ENCODE peak calls at places on chromosomes 5 and 9, in eight cellular contexts. Z, M, N, Y, C, B, R and S are unnamed samples.

GRCh38 chr9:129933709-129934586 is 98.7 kb downstream of the USP20 start:
- DNase-seq in Z (no peak), M (no peak), N (no peak), Y (peak; percentile 37), C (no peak), B (no peak), R (no peak), S (no peak)

GRCh38 chr5:176844706-176845391 is 34.5 kb downstream of the UNC5A start:
- DNase-seq in Z (no peak), M (no peak), N (no peak), Y (no peak), C (peak; percentile 93), B (no peak), R (no peak), S (no peak)

GRCh38 chr9:121944741-121945191 is 148.3 kb downstream of the TTLL11 start:
- DNase-seq in Z (no peak), M (no peak), N (no peak), Y (peak; percentile 59), C (no peak), B (no peak), R (no peak), S (no peak)

GRCh38 chr5:27130587-27130986 is 92.2 kb upstream of the CDH9 start:
- DNase-seq in Z (no peak), M (no peak), N (no peak), Y (peak; percentile 70), C (no peak), B (no peak), R (no peak), S (no peak)

GRCh38 chr5:83471405-83472212 is at the start of gene VCAN:
- DNase-seq in Z (peak; percentile 65), M (no peak), N (peak; percentile 82), Y (peak; percentile 97), C (peak; percentile 51), B (no peak), R (no peak), S (peak; percentile 41)

GRCh38 chr9:127130661-127131538 is 8.5 kb upstream of the ANGPTL2 start:
- DNase-seq in Z (peak; percentile 56), M (no peak), N (no peak), Y (peak; percentile 97), C (peak; percentile 57), B (peak; percentile 40), R (no peak), S (no peak)

GRCh38 chr5:51395666-51396356 is 12.6 kb downstream of the ISL1 start:
- DNase-seq in Z (no peak), M (no peak), N (no peak), Y (no peak), C (no peak), B (no peak), R (no peak), S (no peak)

GRCh38 chr5:15420201-15420600 is 79.8 kb upstream of the FBXL7 start:
- DNase-seq in Z (peak; percentile 64), M (no peak), N (no peak), Y (no peak), C (no peak), B (no peak), R (no peak), S (no peak)

GRCh38 chr5:146052780-146053179 is 52.6 kb downstream of the PLAC8L1 start:
- DNase-seq in Z (no peak), M (no peak), N (no peak), Y (no peak), C (no peak), B (peak; percentile 19), R (no peak), S (peak; percentile 36)

GRCh38 chr5:177447611-177448243 is 1.1 kb downstream of the PRR7 start:
- DNase-seq in Z (no peak), M (no peak), N (peak; percentile 87), Y (peak; percentile 73), C (peak; percentile 71), B (peak; percentile 91), R (peak; percentile 72), S (no peak)

GRCh38 chr5:158013939-158014338 is 155.0 kb upstream of the CLINT1 start:
- DNase-seq in Z (no peak), M (no peak), N (peak; percentile 75), Y (peak; percentile 54), C (peak; percentile 13), B (peak; percentile 7), R (no peak), S (peak; percentile 40)

GRCh38 chr5:37533851-37534250 is 154.7 kb downstream of the WDR70 start:
- DNase-seq in Z (no peak), M (no peak), N (no peak), Y (peak; percentile 88), C (no peak), B (no peak), R (no peak), S (no peak)

GRCh38 chr5:139901971-139902370 is 106.4 kb downstream of the PSD2 start:
- DNase-seq in Z (no peak), M (no peak), N (no peak), Y (no peak), C (no peak), B (no peak), R (no peak), S (no peak)
- TF ChIP-seq CTCF in Z (no peak), M (no peak), N (no peak), Y (no peak), C (no peak), B (no peak), R (no peak), S (no peak)

DNA sequence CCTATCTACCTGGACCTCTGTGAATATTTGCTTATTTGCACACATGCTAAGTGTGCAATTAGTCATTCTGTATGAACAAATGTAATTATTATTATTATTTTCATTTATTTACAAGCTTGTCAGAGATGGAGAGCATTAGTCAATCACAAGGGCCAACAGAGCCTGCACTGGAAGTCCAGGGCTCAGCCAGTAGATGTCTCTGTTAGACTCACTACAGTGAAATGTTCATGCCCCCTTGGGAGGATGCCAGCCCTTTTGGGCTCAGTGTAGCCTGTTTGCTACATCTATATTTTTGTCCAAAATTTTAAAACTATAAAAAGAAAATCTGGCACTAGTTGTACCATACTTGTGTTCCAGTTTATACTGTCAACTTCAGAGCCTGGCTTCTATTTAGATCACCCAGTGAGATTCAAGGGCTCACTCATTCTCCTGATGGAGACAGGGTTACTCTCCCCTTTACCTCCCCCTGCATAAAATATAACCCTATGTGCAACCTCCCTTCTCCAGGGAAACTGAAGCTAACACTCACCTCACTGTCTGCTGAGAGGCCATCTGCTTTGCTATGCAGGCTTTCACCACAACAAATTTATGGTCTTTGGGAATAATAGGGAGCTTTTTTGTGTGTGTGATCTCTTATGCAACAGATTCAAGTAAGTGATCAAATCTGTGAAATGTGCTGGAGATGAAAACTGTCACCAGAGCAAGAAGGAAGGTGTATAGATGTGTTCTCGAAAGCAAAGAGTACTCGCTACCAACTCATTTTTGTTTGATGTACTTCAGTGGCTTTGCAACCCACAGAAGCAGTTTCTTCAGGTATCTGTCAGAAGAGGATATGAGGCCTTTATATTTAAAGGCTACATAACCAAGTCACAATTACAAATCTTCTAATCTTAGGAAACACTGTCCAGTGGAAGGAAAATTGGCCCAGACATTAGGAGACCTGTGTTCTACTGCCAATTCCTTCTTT is 99.9 kb upstream of the TLE4 start:
- DNase-seq in Z (peak; percentile 23), M (peak; percentile 37), N (no peak), Y (peak; percentile 38), C (peak; percentile 60), B (no peak), R (no peak), S (no peak)
- H3K9me3 ChIP-seq in Z (no peaks in the 10 kb centered on the region), M (no peaks in the 10 kb centered on the region), N (no peaks in the 10 kb centered on the region), Y (no peaks in the 10 kb centered on the region), C (no peaks in the 10 kb centered on the region), B (no peaks in the 10 kb centered on the region), R (no peaks in the 10 kb centered on the region), S (no peaks in the 10 kb centered on the region)

GRCh38 chr9:93361995-93362394 is 89.5 kb upstream of the FAM120A start:
- DNase-seq in Z (no peak), M (no peak), N (no peak), Y (no peak), C (no peak), B (no peak), R (no peak), S (no peak)

GRCh38 chr9:93364734-93365426 is 86.6 kb upstream of the FAM120A start:
- DNase-seq in Z (no peak), M (no peak), N (peak; percentile 48), Y (no peak), C (no peak), B (no peak), R (no peak), S (no peak)

GRCh38 chr9:93366119-93366447 is 85.4 kb upstream of the FAM120A start:
- DNase-seq in Z (no peak), M (no peak), N (no peak), Y (no peak), C (no peak), B (no peak), R (no peak), S (no peak)

GRCh38 chr9:93368437-93368836 is 83.0 kb upstream of the FAM120A start:
- DNase-seq in Z (no peak), M (no peak), N (no peak), Y (no peak), C (no peak), B (no peak), R (no peak), S (no peak)

GRCh38 chr9:93365427-93366118 is 85.9 kb upstream of the FAM120A start:
- DNase-seq in Z (no peak), M (no peak), N (peak; percentile 83), Y (no peak), C (no peak), B (no peak), R (no peak), S (no peak)
- TF ChIP-seq CTCF in Z (no peak), M (no peak), N (no peak), Y (no peak), C (no peak), B (peak; percentile 26), R (no peak), S (no peak)

GRCh38 chr9:40884072-40884901 is 244.2 kb downstream of the FOXD4L6 start:
- DNase-seq in Z (peak; percentile 15), M (no peak), N (peak; percentile 24), Y (no peak), C (no peak), B (no peak), R (no peak), S (no peak)
- H3K9me3 ChIP-seq in Z (peaks cover 100% of the 10 kb centered on the region), M (peaks cover 23% of the 10 kb centered on the region), N (peaks cover 32% of the 10 kb centered on the region), Y (no peaks in the 10 kb centered on the region), C (no peaks in the 10 kb centered on the region), B (peaks cover 48% of the 10 kb centered on the region), R (no peaks in the 10 kb centered on the region), S (no peaks in the 10 kb centered on the region)

DNA sequence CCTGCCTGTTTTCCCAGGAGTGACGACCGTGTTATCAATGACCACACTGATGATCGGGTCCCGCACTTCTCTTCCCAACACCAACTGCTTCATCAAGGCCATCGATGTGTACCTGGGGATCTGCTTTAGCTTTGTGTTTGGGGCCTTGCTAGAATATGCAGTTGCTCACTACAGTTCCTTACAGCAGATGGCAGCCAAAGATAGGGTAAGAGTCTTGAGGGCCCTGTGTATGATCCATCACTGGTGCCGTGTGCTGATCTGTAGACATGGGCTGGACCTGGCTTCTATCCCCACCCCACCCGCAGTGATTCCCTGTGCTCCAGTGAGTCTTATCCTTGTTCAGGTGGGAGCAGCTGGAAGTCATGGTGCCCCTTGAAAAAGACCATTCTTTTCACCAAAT is 26.0 kb downstream of the GABRP start:
- DNase-seq in Z (no peak), M (no peak), N (peak; percentile 42), Y (peak; percentile 56), C (peak; percentile 32), B (no peak), R (no peak), S (peak; percentile 52)
- TF ChIP-seq CTCF in Z (peak; percentile 31), M (no peak), N (peak; percentile 62), Y (peak; percentile 62), C (peak; percentile 57), B (peak; percentile 50), R (peak; percentile 36), S (peak; percentile 67)

GRCh38 chr5:141356133-141356532 is 1.3 kb downstream of the PCDHGA4 start:
- DNase-seq in Z (no peak), M (no peak), N (no peak), Y (no peak), C (no peak), B (no peak), R (no peak), S (no peak)
- H3K9me3 ChIP-seq in Z (peaks cover 98% of the 10 kb centered on the region), M (peaks cover 10% of the 10 kb centered on the region), N (peaks cover 29% of the 10 kb centered on the region), Y (no peaks in the 10 kb centered on the region), C (peaks cover 15% of the 10 kb centered on the region), B (peaks cover 26% of the 10 kb centered on the region), R (no peaks in the 10 kb centered on the region), S (no peaks in the 10 kb centered on the region)